ENCODE peak calls at places on chromosome 12, in eight cellular contexts. One of them, this sample, is unnamed.

GRCh38 chr12:50637870-50638481 is 125.9 kb upstream of the ATF1 start:
- DNase-seq in adrenal gland: no peak
- DNase-seq in left ventricle myocardium inferior: no peak
- DNase-seq in brain microvascular endothelial cell: peak
- DNase-seq in BE2C: no peak
- DNase-seq in cardiac fibroblast: peak
- DNase-seq in fibroblast of mammary gland: peak
- DNase-seq in cardiac muscle cell: peak
- DNase-seq in this sample: peak

GRCh38 chr12:13000935-13001724 is 1.1 kb upstream of the HEBP1 start:
- DNase-seq in adrenal gland: peak
- DNase-seq in left ventricle myocardium inferior: peak
- DNase-seq in brain microvascular endothelial cell: no peak
- DNase-seq in BE2C: peak
- DNase-seq in cardiac fibroblast: peak
- DNase-seq in fibroblast of mammary gland: peak
- DNase-seq in cardiac muscle cell: peak
- DNase-seq in this sample: peak

GRCh38 chr12:51828951-51829581 is 19.5 kb downstream of the FIGNL2 start:
- DNase-seq in adrenal gland: no peak
- DNase-seq in left ventricle myocardium inferior: no peak
- DNase-seq in brain microvascular endothelial cell: no peak
- DNase-seq in BE2C: no peak
- DNase-seq in cardiac fibroblast: no peak
- DNase-seq in fibroblast of mammary gland: no peak
- DNase-seq in cardiac muscle cell: no peak
- DNase-seq in this sample: no peak

GRCh38 chr12:68406134-68406576 is 74.0 kb upstream of the MDM1 start:
- DNase-seq in adrenal gland: peak
- DNase-seq in left ventricle myocardium inferior: peak
- DNase-seq in brain microvascular endothelial cell: peak
- DNase-seq in BE2C: no peak
- DNase-seq in cardiac fibroblast: peak
- DNase-seq in fibroblast of mammary gland: peak
- DNase-seq in cardiac muscle cell: no peak
- DNase-seq in this sample: peak

GRCh38 chr12:98440165-98440581 is 75.2 kb upstream of the TMPO start:
- DNase-seq in adrenal gland: peak
- DNase-seq in left ventricle myocardium inferior: peak
- DNase-seq in brain microvascular endothelial cell: peak
- DNase-seq in BE2C: no peak
- DNase-seq in cardiac fibroblast: peak
- DNase-seq in fibroblast of mammary gland: peak
- DNase-seq in cardiac muscle cell: no peak
- DNase-seq in this sample: peak

GRCh38 chr12:82912406-82912805 is 225.7 kb downstream of the TMTC2 start:
- DNase-seq in adrenal gland: no peak
- DNase-seq in left ventricle myocardium inferior: no peak
- DNase-seq in brain microvascular endothelial cell: no peak
- DNase-seq in BE2C: no peak
- DNase-seq in cardiac fibroblast: peak
- DNase-seq in fibroblast of mammary gland: peak
- DNase-seq in cardiac muscle cell: no peak
- DNase-seq in this sample: peak

GRCh38 chr12:116659771-116660481 is 77.9 kb downstream of the SPRING1 start:
- DNase-seq in adrenal gland: no peak
- DNase-seq in left ventricle myocardium inferior: no peak
- DNase-seq in brain microvascular endothelial cell: peak
- DNase-seq in BE2C: no peak
- DNase-seq in cardiac fibroblast: no peak
- DNase-seq in fibroblast of mammary gland: peak
- DNase-seq in cardiac muscle cell: no peak
- DNase-seq in this sample: peak

GRCh38 chr12:127428420-127428819 is 838.5 kb upstream of the TMEM132C start:
- DNase-seq in adrenal gland: no peak
- DNase-seq in left ventricle myocardium inferior: no peak
- DNase-seq in brain microvascular endothelial cell: no peak
- DNase-seq in BE2C: no peak
- DNase-seq in cardiac fibroblast: no peak
- DNase-seq in fibroblast of mammary gland: no peak
- DNase-seq in cardiac muscle cell: no peak
- DNase-seq in this sample: no peak

GRCh38 chr12:119363037-119363436 is 28.5 kb downstream of the CCDC60 start:
- DNase-seq in adrenal gland: no peak
- DNase-seq in left ventricle myocardium inferior: no peak
- DNase-seq in brain microvascular endothelial cell: no peak
- DNase-seq in BE2C: no peak
- DNase-seq in cardiac fibroblast: no peak
- DNase-seq in fibroblast of mammary gland: no peak
- DNase-seq in cardiac muscle cell: no peak
- DNase-seq in this sample: no peak

GRCh38 chr12:54249489-54249888 is 30.4 kb downstream of the CBX5 start:
- DNase-seq in adrenal gland: no peak
- DNase-seq in left ventricle myocardium inferior: no peak
- DNase-seq in brain microvascular endothelial cell: no peak
- DNase-seq in BE2C: no peak
- DNase-seq in cardiac fibroblast: no peak
- DNase-seq in fibroblast of mammary gland: no peak
- DNase-seq in cardiac muscle cell: no peak
- DNase-seq in this sample: no peak

GRCh38 chr12:54017027-54017788 is 8.4 kb downstream of the HOXC8 start:
- DNase-seq in adrenal gland: peak
- DNase-seq in left ventricle myocardium inferior: no peak
- DNase-seq in brain microvascular endothelial cell: no peak
- DNase-seq in BE2C: peak
- DNase-seq in cardiac fibroblast: no peak
- DNase-seq in fibroblast of mammary gland: peak
- DNase-seq in cardiac muscle cell: no peak
- DNase-seq in this sample: no peak

GRCh38 chr12:18250313-18250916 is 10.9 kb upstream of the PIK3C2G start:
- DNase-seq in adrenal gland: peak
- DNase-seq in left ventricle myocardium inferior: no peak
- DNase-seq in brain microvascular endothelial cell: peak
- DNase-seq in BE2C: peak
- DNase-seq in cardiac fibroblast: peak
- DNase-seq in fibroblast of mammary gland: peak
- DNase-seq in cardiac muscle cell: peak
- DNase-seq in this sample: peak

GRCh38 chr12:95790912-95791849 is 617 bp upstream of the NTN4 start:
- DNase-seq in adrenal gland: peak
- DNase-seq in left ventricle myocardium inferior: no peak
- DNase-seq in brain microvascular endothelial cell: no peak
- DNase-seq in BE2C: no peak
- DNase-seq in cardiac fibroblast: no peak
- DNase-seq in fibroblast of mammary gland: no peak
- DNase-seq in cardiac muscle cell: peak
- DNase-seq in this sample: no peak

GRCh38 chr12:109777544-109777943 is 55.7 kb downstream of the TRPV4 start:
- DNase-seq in adrenal gland: no peak
- DNase-seq in left ventricle myocardium inferior: no peak
- DNase-seq in brain microvascular endothelial cell: peak
- DNase-seq in BE2C: peak
- DNase-seq in cardiac fibroblast: peak
- DNase-seq in fibroblast of mammary gland: peak
- DNase-seq in cardiac muscle cell: peak
- DNase-seq in this sample: no peak

GRCh38 chr12:2057041-2057792 is 4.4 kb downstream of the CACNA1C start:
- DNase-seq in adrenal gland: peak
- DNase-seq in left ventricle myocardium inferior: peak
- DNase-seq in brain microvascular endothelial cell: peak
- DNase-seq in BE2C: peak
- DNase-seq in cardiac fibroblast: peak
- DNase-seq in fibroblast of mammary gland: peak
- DNase-seq in cardiac muscle cell: peak
- DNase-seq in this sample: peak
- H3K4me3 ChIP-seq in adrenal gland: no peak
- H3K4me3 ChIP-seq in left ventricle myocardium inferior: peak
- H3K4me3 ChIP-seq in brain microvascular endothelial cell: no peak
- H3K4me3 ChIP-seq in BE2C: no peak
- H3K4me3 ChIP-seq in cardiac fibroblast: no peak
- H3K4me3 ChIP-seq in fibroblast of mammary gland: no peak
- H3K4me3 ChIP-seq in cardiac muscle cell: no peak
- H3K4me3 ChIP-seq in this sample: no peak

GRCh38 chr12:121214855-121215745 is 5.2 kb downstream of the P2RX4 start:
- DNase-seq in adrenal gland: peak
- DNase-seq in left ventricle myocardium inferior: no peak
- DNase-seq in brain microvascular endothelial cell: peak
- DNase-seq in BE2C: no peak
- DNase-seq in cardiac fibroblast: peak
- DNase-seq in fibroblast of mammary gland: peak
- DNase-seq in cardiac muscle cell: no peak
- DNase-seq in this sample: peak

GRCh38 chr12:121218588-121219352 is 8.8 kb downstream of the P2RX4 start:
- DNase-seq in adrenal gland: no peak
- DNase-seq in left ventricle myocardium inferior: no peak
- DNase-seq in brain microvascular endothelial cell: no peak
- DNase-seq in BE2C: peak
- DNase-seq in cardiac fibroblast: no peak
- DNase-seq in fibroblast of mammary gland: no peak
- DNase-seq in cardiac muscle cell: no peak
- DNase-seq in this sample: no peak

GRCh38 chr12:121216102-121216501 is 6.2 kb downstream of the P2RX4 start:
- DNase-seq in adrenal gland: no peak
- DNase-seq in left ventricle myocardium inferior: no peak
- DNase-seq in brain microvascular endothelial cell: no peak
- DNase-seq in BE2C: no peak
- DNase-seq in cardiac fibroblast: no peak
- DNase-seq in fibroblast of mammary gland: no peak
- DNase-seq in cardiac muscle cell: no peak
- DNase-seq in this sample: no peak

GRCh38 chr12:121217761-121218160 is 7.8 kb downstream of the P2RX4 start:
- DNase-seq in adrenal gland: no peak
- DNase-seq in left ventricle myocardium inferior: no peak
- DNase-seq in brain microvascular endothelial cell: no peak
- DNase-seq in BE2C: peak
- DNase-seq in cardiac fibroblast: no peak
- DNase-seq in fibroblast of mammary gland: no peak
- DNase-seq in cardiac muscle cell: no peak
- DNase-seq in this sample: no peak

DNA sequence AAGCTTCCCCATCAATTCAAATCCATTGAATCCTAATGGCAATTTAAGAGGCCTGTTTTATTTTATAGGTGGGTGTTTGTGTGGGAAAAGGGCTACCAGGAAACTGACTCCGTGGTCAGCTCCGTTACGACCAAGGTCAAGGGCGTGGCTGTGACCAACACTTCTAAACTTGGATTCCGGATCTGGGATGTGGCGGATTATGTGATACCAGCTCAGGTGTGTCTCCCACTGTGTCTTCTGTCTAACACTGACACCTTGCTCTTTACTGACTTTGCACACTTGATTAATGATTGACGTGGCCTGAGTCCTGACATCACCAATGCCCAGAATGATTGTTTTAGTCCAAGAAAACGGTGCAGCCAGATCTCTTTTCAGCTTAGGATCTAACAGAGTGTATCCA is 7.1 kb downstream of the P2RX4 start:
- DNase-seq in adrenal gland: no peak
- DNase-seq in left ventricle myocardium inferior: no peak
- DNase-seq in brain microvascular endothelial cell: no peak
- DNase-seq in BE2C: no peak
- DNase-seq in cardiac fibroblast: no peak
- DNase-seq in fibroblast of mammary gland: no peak
- DNase-seq in cardiac muscle cell: no peak
- DNase-seq in this sample: no peak
- TF ChIP-seq CTCF in adrenal gland: no peak
- TF ChIP-seq CTCF in left ventricle myocardium inferior: no peak
- TF ChIP-seq CTCF in brain microvascular endothelial cell: no peak
- TF ChIP-seq CTCF in BE2C: no peak
- TF ChIP-seq CTCF in cardiac fibroblast: no peak
- TF ChIP-seq CTCF in fibroblast of mammary gland: no peak
- TF ChIP-seq CTCF in cardiac muscle cell: no peak
- TF ChIP-seq CTCF in this sample: no peak

GRCh38 chr12:104720346-104721064 is 237.6 kb downstream of the SLC41A2 start:
- DNase-seq in adrenal gland: no peak
- DNase-seq in left ventricle myocardium inferior: no peak
- DNase-seq in brain microvascular endothelial cell: peak
- DNase-seq in BE2C: no peak
- DNase-seq in cardiac fibroblast: no peak
- DNase-seq in fibroblast of mammary gland: peak
- DNase-seq in cardiac muscle cell: no peak
- DNase-seq in this sample: peak
- H3K4me3 ChIP-seq in adrenal gland: no peak
- H3K4me3 ChIP-seq in left ventricle myocardium inferior: peak
- H3K4me3 ChIP-seq in brain microvascular endothelial cell: peak
- H3K4me3 ChIP-seq in BE2C: no peak
- H3K4me3 ChIP-seq in cardiac fibroblast: no peak
- H3K4me3 ChIP-seq in fibroblast of mammary gland: no peak
- H3K4me3 ChIP-seq in cardiac muscle cell: no peak
- H3K4me3 ChIP-seq in this sample: no peak

GRCh38 chr12:103504606-103505005 is 8.8 kb upstream of the C12orf42 start:
- DNase-seq in adrenal gland: no peak
- DNase-seq in left ventricle myocardium inferior: no peak
- DNase-seq in brain microvascular endothelial cell: no peak
- DNase-seq in BE2C: no peak
- DNase-seq in cardiac fibroblast: no peak
- DNase-seq in fibroblast of mammary gland: no peak
- DNase-seq in cardiac muscle cell: no peak
- DNase-seq in this sample: no peak

GRCh38 chr12:103505371-103506236 is 9.8 kb upstream of the C12orf42 start:
- DNase-seq in adrenal gland: no peak
- DNase-seq in left ventricle myocardium inferior: no peak
- DNase-seq in brain microvascular endothelial cell: no peak
- DNase-seq in BE2C: no peak
- DNase-seq in cardiac fibroblast: no peak
- DNase-seq in fibroblast of mammary gland: no peak
- DNase-seq in cardiac muscle cell: no peak
- DNase-seq in this sample: peak

GRCh38 chr12:103501447-103501846 is 5.7 kb upstream of the C12orf42 start:
- DNase-seq in adrenal gland: no peak
- DNase-seq in left ventricle myocardium inferior: no peak
- DNase-seq in brain microvascular endothelial cell: no peak
- DNase-seq in BE2C: no peak
- DNase-seq in cardiac fibroblast: no peak
- DNase-seq in fibroblast of mammary gland: no peak
- DNase-seq in cardiac muscle cell: no peak
- DNase-seq in this sample: no peak

GRCh38 chr12:103499571-103499970 is 3.8 kb upstream of the C12orf42 start:
- DNase-seq in adrenal gland: no peak
- DNase-seq in left ventricle myocardium inferior: no peak
- DNase-seq in brain microvascular endothelial cell: no peak
- DNase-seq in BE2C: no peak
- DNase-seq in cardiac fibroblast: no peak
- DNase-seq in fibroblast of mammary gland: no peak
- DNase-seq in cardiac muscle cell: no peak
- DNase-seq in this sample: no peak

GRCh38 chr12:103503546-103504480 is 8.0 kb upstream of the C12orf42 start:
- DNase-seq in adrenal gland: no peak
- DNase-seq in left ventricle myocardium inferior: no peak
- DNase-seq in brain microvascular endothelial cell: no peak
- DNase-seq in BE2C: peak
- DNase-seq in cardiac fibroblast: no peak
- DNase-seq in fibroblast of mammary gland: no peak
- DNase-seq in cardiac muscle cell: peak
- DNase-seq in this sample: no peak
- TF ChIP-seq CTCF in adrenal gland: no peak
- TF ChIP-seq CTCF in left ventricle myocardium inferior: no peak
- TF ChIP-seq CTCF in brain microvascular endothelial cell: peak
- TF ChIP-seq CTCF in BE2C: peak
- TF ChIP-seq CTCF in cardiac fibroblast: no peak
- TF ChIP-seq CTCF in fibroblast of mammary gland: peak
- TF ChIP-seq CTCF in cardiac muscle cell: no peak
- TF ChIP-seq CTCF in this sample: peak